ENCODE peak calls at places on chromosomes 5 and 9, in seven cellular contexts. C is H1, E is HCT116, A is SK-N-SH, G is GM12878, W is K562, K is HepG2. U is an unnamed sample.

GRCh38 chr9:36092509-36093215 is 43.9 kb upstream of the GLIPR2 start:
- DNase-seq in C (no peak), E (no peak), A (no peak), G (peak), W (no peak), K (no peak), U (no peak)

GRCh38 chr9:92171281-92171680 is 56.1 kb upstream of the SPTLC1 start:
- DNase-seq in C (no peak), E (no peak), A (no peak), G (no peak), W (no peak), K (no peak), U (no peak)

GRCh38 chr5:140153255-140153654 is 21.7 kb upstream of the CYSTM1 start:
- DNase-seq in C (no peak), E (no peak), A (no peak), G (no peak), W (no peak), K (no peak), U (no peak)

GRCh38 chr9:26324787-26325186 is 567.8 kb downstream of the CAAP1 start:
- DNase-seq in C (no peak), E (no peak), A (no peak), G (no peak), W (no peak), K (no peak), U (no peak)

GRCh38 chr5:44336708-44337107 is 52.5 kb downstream of the FGF10 start:
- DNase-seq in C (no peak), E (no peak), A (no peak), G (no peak), W (no peak), K (no peak), U (no peak)

GRCh38 chr5:96936431-96937221 is 746 bp downstream of the LNPEP start:
- DNase-seq in C (peak), E (no peak), A (peak), G (no peak), W (peak), K (peak), U (no peak)

GRCh38 chr5:78449103-78449502 is 88.7 kb downstream of the SCAMP1 start:
- DNase-seq in C (no peak), E (no peak), A (no peak), G (no peak), W (no peak), K (no peak), U (no peak)

GRCh38 chr5:6727231-6727630 is 14.0 kb downstream of the TENT4A start:
- DNase-seq in C (no peak), E (no peak), A (no peak), G (no peak), W (no peak), K (no peak), U (no peak)

GRCh38 chr5:14574891-14575496 is 6.6 kb upstream of the OTULINL start:
- DNase-seq in C (no peak), E (no peak), A (no peak), G (no peak), W (no peak), K (no peak), U (no peak)

GRCh38 chr5:147410496-147411395 is 99.1 kb downstream of the DPYSL3 start:
- DNase-seq in C (no peak), E (no peak), A (peak), G (no peak), W (no peak), K (no peak), U (peak)

GRCh38 chr9:28120241-28121025 is 547.2 kb upstream of the C9orf72 start:
- DNase-seq in C (no peak), E (no peak), A (peak), G (no peak), W (no peak), K (no peak), U (no peak)

GRCh38 chr9:69497816-69498215 is 172.8 kb downstream of the ENTREP1 start:
- DNase-seq in C (no peak), E (no peak), A (no peak), G (no peak), W (no peak), K (no peak), U (no peak)

GRCh38 chr5:142736247-142736632 is 33.9 kb upstream of the ARHGAP26 start:
- DNase-seq in C (no peak), E (no peak), A (no peak), G (no peak), W (no peak), K (no peak), U (no peak)

GRCh38 chr9:15909297-15909696 is 356.5 kb downstream of the CCDC171 start:
- DNase-seq in C (no peak), E (no peak), A (no peak), G (no peak), W (no peak), K (no peak), U (no peak)

GRCh38 chr9:76374702-76375543 is 19.3 kb downstream of the RFK start:
- DNase-seq in C (no peak), E (no peak), A (no peak), G (no peak), W (peak), K (peak), U (peak)

GRCh38 chr5:39074009-39074886 is at the start of gene RICTOR:
- DNase-seq in C (peak), E (no peak), A (peak), G (peak), W (peak), K (peak), U (peak)

GRCh38 chr5:160961761-160962160 is 109.8 kb upstream of the ATP10B start:
- DNase-seq in C (no peak), E (no peak), A (no peak), G (no peak), W (no peak), K (no peak), U (no peak)

GRCh38 chr9:94081435-94081834 is 2.8 kb upstream of the PTPDC1 start:
- DNase-seq in C (no peak), E (no peak), A (no peak), G (no peak), W (no peak), K (no peak), U (no peak)

GRCh38 chr9:136734837-136735496 is 7.8 kb downstream of the LCN10 start:
- DNase-seq in C (no peak), E (no peak), A (no peak), G (no peak), W (no peak), K (no peak), U (no peak)

GRCh38 chr9:14097215-14097614 is 216.7 kb downstream of the NFIB start:
- DNase-seq in C (no peak), E (no peak), A (peak), G (no peak), W (no peak), K (no peak), U (no peak)

GRCh38 chr9:91905958-91906585 is 44.0 kb downstream of the ROR2 start:
- DNase-seq in C (no peak), E (no peak), A (no peak), G (no peak), W (peak), K (no peak), U (peak)

GRCh38 chr5:121533814-121534213 is 317.9 kb upstream of the FTMT start:
- DNase-seq in C (no peak), E (no peak), A (no peak), G (no peak), W (no peak), K (no peak), U (no peak)

GRCh38 chr9:137085918-137086530 is 761 bp upstream of the MAN1B1 start:
- DNase-seq in C (no peak), E (no peak), A (peak), G (no peak), W (no peak), K (no peak), U (peak)

GRCh38 chr9:133960568-133961129 is 31.5 kb downstream of the VAV2 start:
- DNase-seq in C (no peak), E (no peak), A (no peak), G (no peak), W (no peak), K (no peak), U (no peak)

GRCh38 chr5:139880416-139881144 is 85.0 kb downstream of the PSD2 start:
- DNase-seq in C (no peak), E (no peak), A (peak), G (no peak), W (no peak), K (no peak), U (no peak)

GRCh38 chr5:4128994-4129393 is 533.4 kb downstream of the IRX1 start:
- DNase-seq in C (no peak), E (no peak), A (no peak), G (no peak), W (no peak), K (no peak), U (no peak)

GRCh38 chr9:126521976-126522590 is 91.6 kb upstream of the LMX1B start:
- DNase-seq in C (no peak), E (no peak), A (no peak), G (no peak), W (no peak), K (no peak), U (no peak)

GRCh38 chr5:87339986-87340385 is 72.3 kb downstream of the RASA1 start:
- DNase-seq in C (no peak), E (no peak), A (no peak), G (no peak), W (no peak), K (no peak), U (no peak)

GRCh38 chr5:130141689-130142320 is 237.5 kb downstream of the CHSY3 start:
- DNase-seq in C (peak), E (no peak), A (peak), G (no peak), W (peak), K (no peak), U (peak)

GRCh38 chr5:132388244-132389050 is 18.9 kb downstream of the SLC22A5 start:
- DNase-seq in C (no peak), E (no peak), A (no peak), G (no peak), W (no peak), K (no peak), U (peak)

GRCh38 chr5:80960531-80961375 is 590 bp downstream of the RASGRF2 start:
- DNase-seq in C (peak), E (no peak), A (peak), G (no peak), W (no peak), K (peak), U (no peak)

GRCh38 chr5:149011084-149011483 is 51.8 kb downstream of the SH3TC2 start:
- DNase-seq in C (no peak), E (no peak), A (no peak), G (no peak), W (no peak), K (no peak), U (peak)

GRCh38 chr9:105299190-105299854 is 54.9 kb downstream of the SLC44A1 start:
- DNase-seq in C (no peak), E (no peak), A (no peak), G (no peak), W (peak), K (peak), U (no peak)

GRCh38 chr9:133351908-133352634 is 4.1 kb downstream of the RPL7A start:
- DNase-seq in C (peak), E (no peak), A (peak), G (no peak), W (peak), K (peak), U (no peak)

GRCh38 chr9:94665606-94666005 is 26.3 kb upstream of the FBP1 start:
- DNase-seq in C (no peak), E (no peak), A (no peak), G (no peak), W (no peak), K (peak), U (no peak)

GRCh38 chr5:40400245-40400644 is 279.5 kb upstream of the PTGER4 start:
- DNase-seq in C (no peak), E (no peak), A (no peak), G (no peak), W (no peak), K (no peak), U (no peak)

GRCh38 chr5:40399349-40399748 is 280.4 kb upstream of the PTGER4 start:
- DNase-seq in C (no peak), E (no peak), A (no peak), G (no peak), W (no peak), K (no peak), U (no peak)

GRCh38 chr5:40401281-40401680 is 278.4 kb upstream of the PTGER4 start:
- DNase-seq in C (no peak), E (no peak), A (no peak), G (no peak), W (no peak), K (no peak), U (no peak)

GRCh38 chr5:40404613-40405012 is 275.1 kb upstream of the PTGER4 start:
- DNase-seq in C (no peak), E (no peak), A (no peak), G (no peak), W (no peak), K (no peak), U (no peak)

GRCh38 chr5:40401965-40402364 is 277.8 kb upstream of the PTGER4 start:
- DNase-seq in C (no peak), E (no peak), A (no peak), G (no peak), W (no peak), K (no peak), U (no peak)
- TF ChIP-seq JUND in C (no peak), E (no peak), A (no peak), G (no peak), W (no peak), K (no peak), U (no peak)

DNA sequence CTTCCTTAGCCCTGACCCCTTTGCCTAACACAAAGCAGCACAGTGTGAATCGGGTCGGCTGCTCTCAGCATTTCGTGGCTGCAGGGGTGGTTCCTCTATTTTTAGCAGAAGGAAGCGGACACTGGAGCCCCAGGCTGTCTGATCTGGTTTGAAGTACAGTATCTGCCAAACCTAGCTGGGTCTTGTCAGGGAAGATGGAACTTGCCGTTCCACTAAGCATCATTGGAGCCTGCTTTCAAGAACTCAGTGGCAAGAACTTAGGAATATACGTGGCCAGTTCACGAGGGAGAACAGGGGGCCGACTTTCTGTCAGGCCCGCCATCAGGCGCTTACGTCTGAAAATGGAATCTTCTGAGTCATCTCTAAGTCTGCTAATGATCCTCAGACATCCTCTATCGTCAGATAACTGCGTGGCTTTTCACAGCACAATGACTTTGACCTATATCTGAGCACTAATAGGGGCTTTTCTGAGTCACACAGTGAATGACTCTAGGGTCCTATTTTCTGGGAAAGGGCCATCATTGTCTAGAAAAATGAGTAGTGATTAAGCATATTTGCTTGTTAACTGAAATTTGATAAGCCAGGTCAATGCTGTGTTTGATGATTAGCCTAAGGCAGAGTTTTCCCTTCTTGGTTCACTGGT is 43.3 kb upstream of the NCS1 start:
- DNase-seq in C (no peak), E (no peak), A (no peak), G (peak), W (no peak), K (no peak), U (no peak)
- TF ChIP-seq JUND in C (no peak), E (no peak), A (peak), G (peak), W (peak), K (no peak), U (no peak)

GRCh38 chr5:169009171-169009570 is 291.8 kb downstream of the SLIT3 start:
- DNase-seq in C (no peak), E (no peak), A (no peak), G (no peak), W (no peak), K (no peak), U (no peak)
- TF ChIP-seq JUND in C (no peak), E (no peak), A (no peak), G (no peak), W (no peak), K (no peak), U (no peak)

DNA sequence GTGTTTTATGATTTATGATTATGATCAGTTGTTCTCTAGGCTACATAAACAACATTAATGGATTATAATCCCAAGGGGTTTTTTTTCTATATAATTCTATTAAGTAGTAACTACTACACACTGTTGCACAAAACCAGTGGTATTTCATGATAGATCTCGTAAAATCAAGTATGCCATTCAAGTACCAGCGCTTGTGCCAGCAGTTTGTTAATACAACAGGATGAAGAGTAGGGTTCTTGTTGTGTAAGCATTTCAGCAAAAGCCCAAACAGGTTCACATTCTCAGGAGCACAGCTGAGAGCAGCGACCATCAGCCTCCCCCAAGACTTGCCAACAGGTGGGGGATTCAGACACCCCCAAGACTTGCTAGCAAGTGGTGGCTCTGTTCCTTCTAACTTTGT is 88.8 kb downstream of the CTNND2 start:
- DNase-seq in C (no peak), E (no peak), A (no peak), G (no peak), W (no peak), K (no peak), U (no peak)
- TF ChIP-seq JUND in C (no peak), E (no peak), A (no peak), G (no peak), W (no peak), K (no peak), U (no peak)

GRCh38 chr5:168086104-168086610 is 205.3 kb upstream of the WWC1 start:
- DNase-seq in C (no peak), E (no peak), A (no peak), G (no peak), W (no peak), K (peak), U (peak)
- TF ChIP-seq JUND in C (no peak), E (no peak), A (no peak), G (no peak), W (no peak), K (no peak), U (no peak)

U was measured in T47D.